ENCODE peak calls at places on chromosome 13, in nine cellular contexts. One of them, this sample, is unnamed.

GRCh38 chr13:113802761-113803160 is 43.7 kb downstream of the TMEM255B start:
- DNase-seq in stimulated activated CD4-positive, alpha-beta T cell treated with anti-CD3 and anti-CD28 coated beads, Interleukin-2, amount 100 ng/mL, for 48 hours: no peak
- DNase-seq in body of pancreas: no peak
- DNase-seq in Calu3: no peak
- DNase-seq in NB4: peak; percentile 68
- DNase-seq in cardiac fibroblast: no peak
- DNase-seq in T-helper 1 cell: no peak
- DNase-seq in stimulated activated CD8-positive, alpha-beta memory T cell treated with anti-CD3 and anti-CD28 coated beads, Interleukin-4, amount 100 ng/mL, for 1 hour: no peak
- DNase-seq in mesothelial cell of epicardium: no peak
- DNase-seq in this sample: no peak

GRCh38 chr13:75550159-75550567 is 572 bp downstream of the UCHL3 start:
- DNase-seq in stimulated activated CD4-positive, alpha-beta T cell treated with anti-CD3 and anti-CD28 coated beads, Interleukin-2, amount 100 ng/mL, for 48 hours: peak; percentile 16
- DNase-seq in body of pancreas: peak; percentile 28
- DNase-seq in Calu3: peak; percentile 6
- DNase-seq in NB4: peak; percentile 69
- DNase-seq in cardiac fibroblast: peak; percentile 72
- DNase-seq in T-helper 1 cell: peak; percentile 4
- DNase-seq in stimulated activated CD8-positive, alpha-beta memory T cell treated with anti-CD3 and anti-CD28 coated beads, Interleukin-4, amount 100 ng/mL, for 1 hour: no peak
- DNase-seq in mesothelial cell of epicardium: no peak
- DNase-seq in this sample: peak; percentile 13

GRCh38 chr13:106033634-106034033 is 501.8 kb downstream of the EFNB2 start:
- DNase-seq in stimulated activated CD4-positive, alpha-beta T cell treated with anti-CD3 and anti-CD28 coated beads, Interleukin-2, amount 100 ng/mL, for 48 hours: no peak
- DNase-seq in body of pancreas: no peak
- DNase-seq in Calu3: no peak
- DNase-seq in NB4: peak; percentile 27
- DNase-seq in cardiac fibroblast: peak; percentile 86
- DNase-seq in T-helper 1 cell: no peak
- DNase-seq in stimulated activated CD8-positive, alpha-beta memory T cell treated with anti-CD3 and anti-CD28 coated beads, Interleukin-4, amount 100 ng/mL, for 1 hour: no peak
- DNase-seq in mesothelial cell of epicardium: no peak
- DNase-seq in this sample: no peak

GRCh38 chr13:74036373-74036772 is 97.8 kb downstream of the KLF12 start:
- DNase-seq in stimulated activated CD4-positive, alpha-beta T cell treated with anti-CD3 and anti-CD28 coated beads, Interleukin-2, amount 100 ng/mL, for 48 hours: no peak
- DNase-seq in body of pancreas: no peak
- DNase-seq in Calu3: peak; percentile 28
- DNase-seq in NB4: no peak
- DNase-seq in cardiac fibroblast: no peak
- DNase-seq in T-helper 1 cell: no peak
- DNase-seq in stimulated activated CD8-positive, alpha-beta memory T cell treated with anti-CD3 and anti-CD28 coated beads, Interleukin-4, amount 100 ng/mL, for 1 hour: no peak
- DNase-seq in mesothelial cell of epicardium: no peak
- DNase-seq in this sample: no peak

GRCh38 chr13:33676700-33677048 is 141.3 kb upstream of the RFC3 start:
- DNase-seq in stimulated activated CD4-positive, alpha-beta T cell treated with anti-CD3 and anti-CD28 coated beads, Interleukin-2, amount 100 ng/mL, for 48 hours: no peak
- DNase-seq in body of pancreas: peak; percentile 75
- DNase-seq in Calu3: peak; percentile 40
- DNase-seq in NB4: peak; percentile 53
- DNase-seq in cardiac fibroblast: peak; percentile 63
- DNase-seq in T-helper 1 cell: peak; percentile 67
- DNase-seq in stimulated activated CD8-positive, alpha-beta memory T cell treated with anti-CD3 and anti-CD28 coated beads, Interleukin-4, amount 100 ng/mL, for 1 hour: no peak
- DNase-seq in mesothelial cell of epicardium: no peak
- DNase-seq in this sample: peak; percentile 13

GRCh38 chr13:23987331-23987730 is 90.0 kb upstream of the C1QTNF9B start:
- DNase-seq in stimulated activated CD4-positive, alpha-beta T cell treated with anti-CD3 and anti-CD28 coated beads, Interleukin-2, amount 100 ng/mL, for 48 hours: no peak
- DNase-seq in body of pancreas: no peak
- DNase-seq in Calu3: no peak
- DNase-seq in NB4: no peak
- DNase-seq in cardiac fibroblast: peak; percentile 63
- DNase-seq in T-helper 1 cell: no peak
- DNase-seq in stimulated activated CD8-positive, alpha-beta memory T cell treated with anti-CD3 and anti-CD28 coated beads, Interleukin-4, amount 100 ng/mL, for 1 hour: no peak
- DNase-seq in mesothelial cell of epicardium: no peak
- DNase-seq in this sample: no peak

GRCh38 chr13:109816112-109816978 is 30.0 kb upstream of the IRS2 start:
- DNase-seq in stimulated activated CD4-positive, alpha-beta T cell treated with anti-CD3 and anti-CD28 coated beads, Interleukin-2, amount 100 ng/mL, for 48 hours: no peak
- DNase-seq in body of pancreas: peak; percentile 72
- DNase-seq in Calu3: no peak
- DNase-seq in NB4: no peak
- DNase-seq in cardiac fibroblast: no peak
- DNase-seq in T-helper 1 cell: no peak
- DNase-seq in stimulated activated CD8-positive, alpha-beta memory T cell treated with anti-CD3 and anti-CD28 coated beads, Interleukin-4, amount 100 ng/mL, for 1 hour: no peak
- DNase-seq in mesothelial cell of epicardium: no peak
- DNase-seq in this sample: no peak

GRCh38 chr13:76939215-76939614 is 9.1 kb upstream of the ACOD1 start:
- DNase-seq in stimulated activated CD4-positive, alpha-beta T cell treated with anti-CD3 and anti-CD28 coated beads, Interleukin-2, amount 100 ng/mL, for 48 hours: no peak
- DNase-seq in body of pancreas: no peak
- DNase-seq in Calu3: no peak
- DNase-seq in NB4: no peak
- DNase-seq in cardiac fibroblast: peak; percentile 69
- DNase-seq in T-helper 1 cell: no peak
- DNase-seq in stimulated activated CD8-positive, alpha-beta memory T cell treated with anti-CD3 and anti-CD28 coated beads, Interleukin-4, amount 100 ng/mL, for 1 hour: no peak
- DNase-seq in mesothelial cell of epicardium: no peak
- DNase-seq in this sample: no peak

GRCh38 chr13:57582032-57582431 is 49.5 kb upstream of the PCDH17 start:
- DNase-seq in stimulated activated CD4-positive, alpha-beta T cell treated with anti-CD3 and anti-CD28 coated beads, Interleukin-2, amount 100 ng/mL, for 48 hours: no peak
- DNase-seq in body of pancreas: no peak
- DNase-seq in Calu3: no peak
- DNase-seq in NB4: peak; percentile 36
- DNase-seq in cardiac fibroblast: no peak
- DNase-seq in T-helper 1 cell: no peak
- DNase-seq in stimulated activated CD8-positive, alpha-beta memory T cell treated with anti-CD3 and anti-CD28 coated beads, Interleukin-4, amount 100 ng/mL, for 1 hour: no peak
- DNase-seq in mesothelial cell of epicardium: no peak
- DNase-seq in this sample: no peak

GRCh38 chr13:111049791-111050538 is 65.1 kb upstream of the ARHGEF7 start:
- DNase-seq in stimulated activated CD4-positive, alpha-beta T cell treated with anti-CD3 and anti-CD28 coated beads, Interleukin-2, amount 100 ng/mL, for 48 hours: no peak
- DNase-seq in body of pancreas: peak; percentile 31
- DNase-seq in Calu3: peak; percentile 20
- DNase-seq in NB4: peak; percentile 28
- DNase-seq in cardiac fibroblast: peak; percentile 49
- DNase-seq in T-helper 1 cell: no peak
- DNase-seq in stimulated activated CD8-positive, alpha-beta memory T cell treated with anti-CD3 and anti-CD28 coated beads, Interleukin-4, amount 100 ng/mL, for 1 hour: no peak
- DNase-seq in mesothelial cell of epicardium: no peak
- DNase-seq in this sample: no peak

GRCh38 chr13:75153386-75153785 is 328.6 kb downstream of the TBC1D4 start:
- DNase-seq in stimulated activated CD4-positive, alpha-beta T cell treated with anti-CD3 and anti-CD28 coated beads, Interleukin-2, amount 100 ng/mL, for 48 hours: no peak
- DNase-seq in body of pancreas: no peak
- DNase-seq in Calu3: no peak
- DNase-seq in NB4: no peak
- DNase-seq in cardiac fibroblast: no peak
- DNase-seq in T-helper 1 cell: no peak
- DNase-seq in stimulated activated CD8-positive, alpha-beta memory T cell treated with anti-CD3 and anti-CD28 coated beads, Interleukin-4, amount 100 ng/mL, for 1 hour: no peak
- DNase-seq in mesothelial cell of epicardium: no peak
- DNase-seq in this sample: no peak

GRCh38 chr13:113935523-113935922 is 38.4 kb downstream of the C13orf46 start:
- DNase-seq in stimulated activated CD4-positive, alpha-beta T cell treated with anti-CD3 and anti-CD28 coated beads, Interleukin-2, amount 100 ng/mL, for 48 hours: no peak
- DNase-seq in body of pancreas: no peak
- DNase-seq in Calu3: no peak
- DNase-seq in NB4: no peak
- DNase-seq in cardiac fibroblast: no peak
- DNase-seq in T-helper 1 cell: no peak
- DNase-seq in stimulated activated CD8-positive, alpha-beta memory T cell treated with anti-CD3 and anti-CD28 coated beads, Interleukin-4, amount 100 ng/mL, for 1 hour: no peak
- DNase-seq in mesothelial cell of epicardium: no peak
- DNase-seq in this sample: no peak

GRCh38 chr13:81602236-81602635 is 1261.3 kb upstream of the SPRY2 start:
- DNase-seq in stimulated activated CD4-positive, alpha-beta T cell treated with anti-CD3 and anti-CD28 coated beads, Interleukin-2, amount 100 ng/mL, for 48 hours: no peak
- DNase-seq in body of pancreas: no peak
- DNase-seq in Calu3: no peak
- DNase-seq in NB4: no peak
- DNase-seq in cardiac fibroblast: no peak
- DNase-seq in T-helper 1 cell: no peak
- DNase-seq in stimulated activated CD8-positive, alpha-beta memory T cell treated with anti-CD3 and anti-CD28 coated beads, Interleukin-4, amount 100 ng/mL, for 1 hour: no peak
- DNase-seq in mesothelial cell of epicardium: no peak
- DNase-seq in this sample: no peak

GRCh38 chr13:42807866-42808265 is 26.5 kb downstream of the FAM216B start:
- DNase-seq in stimulated activated CD4-positive, alpha-beta T cell treated with anti-CD3 and anti-CD28 coated beads, Interleukin-2, amount 100 ng/mL, for 48 hours: no peak
- DNase-seq in body of pancreas: no peak
- DNase-seq in Calu3: no peak
- DNase-seq in NB4: no peak
- DNase-seq in cardiac fibroblast: peak; percentile 81
- DNase-seq in T-helper 1 cell: no peak
- DNase-seq in stimulated activated CD8-positive, alpha-beta memory T cell treated with anti-CD3 and anti-CD28 coated beads, Interleukin-4, amount 100 ng/mL, for 1 hour: no peak
- DNase-seq in mesothelial cell of epicardium: no peak
- DNase-seq in this sample: no peak

GRCh38 chr13:109494955-109495354 is 291.4 kb downstream of the IRS2 start:
- DNase-seq in stimulated activated CD4-positive, alpha-beta T cell treated with anti-CD3 and anti-CD28 coated beads, Interleukin-2, amount 100 ng/mL, for 48 hours: no peak
- DNase-seq in body of pancreas: no peak
- DNase-seq in Calu3: no peak
- DNase-seq in NB4: no peak
- DNase-seq in cardiac fibroblast: peak; percentile 96
- DNase-seq in T-helper 1 cell: no peak
- DNase-seq in stimulated activated CD8-positive, alpha-beta memory T cell treated with anti-CD3 and anti-CD28 coated beads, Interleukin-4, amount 100 ng/mL, for 1 hour: no peak
- DNase-seq in mesothelial cell of epicardium: no peak
- DNase-seq in this sample: no peak

GRCh38 chr13:94192576-94192975 is 286.9 kb downstream of the DCT start:
- DNase-seq in stimulated activated CD4-positive, alpha-beta T cell treated with anti-CD3 and anti-CD28 coated beads, Interleukin-2, amount 100 ng/mL, for 48 hours: peak; percentile 9
- DNase-seq in body of pancreas: no peak
- DNase-seq in Calu3: no peak
- DNase-seq in NB4: peak; percentile 50
- DNase-seq in cardiac fibroblast: peak; percentile 47
- DNase-seq in T-helper 1 cell: peak; percentile 12
- DNase-seq in stimulated activated CD8-positive, alpha-beta memory T cell treated with anti-CD3 and anti-CD28 coated beads, Interleukin-4, amount 100 ng/mL, for 1 hour: no peak
- DNase-seq in mesothelial cell of epicardium: no peak
- DNase-seq in this sample: no peak

GRCh38 chr13:47298506-47298905 is 401.7 kb upstream of the HTR2A start:
- DNase-seq in stimulated activated CD4-positive, alpha-beta T cell treated with anti-CD3 and anti-CD28 coated beads, Interleukin-2, amount 100 ng/mL, for 48 hours: no peak
- DNase-seq in body of pancreas: no peak
- DNase-seq in Calu3: no peak
- DNase-seq in NB4: no peak
- DNase-seq in cardiac fibroblast: peak; percentile 9
- DNase-seq in T-helper 1 cell: no peak
- DNase-seq in stimulated activated CD8-positive, alpha-beta memory T cell treated with anti-CD3 and anti-CD28 coated beads, Interleukin-4, amount 100 ng/mL, for 1 hour: no peak
- DNase-seq in mesothelial cell of epicardium: no peak
- DNase-seq in this sample: no peak

GRCh38 chr13:27622102-27622820 is 569 bp downstream of the POLR1D start:
- DNase-seq in stimulated activated CD4-positive, alpha-beta T cell treated with anti-CD3 and anti-CD28 coated beads, Interleukin-2, amount 100 ng/mL, for 48 hours: no peak
- DNase-seq in body of pancreas: no peak
- DNase-seq in Calu3: no peak
- DNase-seq in NB4: no peak
- DNase-seq in cardiac fibroblast: peak; percentile 45
- DNase-seq in T-helper 1 cell: no peak
- DNase-seq in stimulated activated CD8-positive, alpha-beta memory T cell treated with anti-CD3 and anti-CD28 coated beads, Interleukin-4, amount 100 ng/mL, for 1 hour: no peak
- DNase-seq in mesothelial cell of epicardium: no peak
- DNase-seq in this sample: no peak

GRCh38 chr13:21123956-21124355 is 52.4 kb downstream of the SKA3 start:
- DNase-seq in stimulated activated CD4-positive, alpha-beta T cell treated with anti-CD3 and anti-CD28 coated beads, Interleukin-2, amount 100 ng/mL, for 48 hours: no peak
- DNase-seq in body of pancreas: no peak
- DNase-seq in Calu3: no peak
- DNase-seq in NB4: no peak
- DNase-seq in cardiac fibroblast: no peak
- DNase-seq in T-helper 1 cell: no peak
- DNase-seq in stimulated activated CD8-positive, alpha-beta memory T cell treated with anti-CD3 and anti-CD28 coated beads, Interleukin-4, amount 100 ng/mL, for 1 hour: no peak
- DNase-seq in mesothelial cell of epicardium: no peak
- DNase-seq in this sample: no peak

GRCh38 chr13:92994056-92994455 is 232.6 kb upstream of the GPC6 start:
- DNase-seq in stimulated activated CD4-positive, alpha-beta T cell treated with anti-CD3 and anti-CD28 coated beads, Interleukin-2, amount 100 ng/mL, for 48 hours: no peak
- DNase-seq in body of pancreas: no peak
- DNase-seq in Calu3: no peak
- DNase-seq in NB4: no peak
- DNase-seq in cardiac fibroblast: peak; percentile 57
- DNase-seq in T-helper 1 cell: no peak
- DNase-seq in stimulated activated CD8-positive, alpha-beta memory T cell treated with anti-CD3 and anti-CD28 coated beads, Interleukin-4, amount 100 ng/mL, for 1 hour: no peak
- DNase-seq in mesothelial cell of epicardium: no peak
- DNase-seq in this sample: no peak

GRCh38 chr13:33260168-33261098 is 25.1 kb downstream of the STARD13 start:
- DNase-seq in stimulated activated CD4-positive, alpha-beta T cell treated with anti-CD3 and anti-CD28 coated beads, Interleukin-2, amount 100 ng/mL, for 48 hours: no peak
- DNase-seq in body of pancreas: peak; percentile 30
- DNase-seq in Calu3: no peak
- DNase-seq in NB4: no peak
- DNase-seq in cardiac fibroblast: peak; percentile 75
- DNase-seq in T-helper 1 cell: no peak
- DNase-seq in stimulated activated CD8-positive, alpha-beta memory T cell treated with anti-CD3 and anti-CD28 coated beads, Interleukin-4, amount 100 ng/mL, for 1 hour: no peak
- DNase-seq in mesothelial cell of epicardium: no peak
- DNase-seq in this sample: no peak

GRCh38 chr13:57045816-57046691 is 94.7 kb upstream of the PRR20A start:
- DNase-seq in stimulated activated CD4-positive, alpha-beta T cell treated with anti-CD3 and anti-CD28 coated beads, Interleukin-2, amount 100 ng/mL, for 48 hours: no peak
- DNase-seq in body of pancreas: no peak
- DNase-seq in Calu3: no peak
- DNase-seq in NB4: no peak
- DNase-seq in cardiac fibroblast: no peak
- DNase-seq in T-helper 1 cell: no peak
- DNase-seq in stimulated activated CD8-positive, alpha-beta memory T cell treated with anti-CD3 and anti-CD28 coated beads, Interleukin-4, amount 100 ng/mL, for 1 hour: no peak
- DNase-seq in mesothelial cell of epicardium: no peak
- DNase-seq in this sample: no peak

GRCh38 chr13:57740719-57741118 is 109.2 kb downstream of the PCDH17 start:
- DNase-seq in stimulated activated CD4-positive, alpha-beta T cell treated with anti-CD3 and anti-CD28 coated beads, Interleukin-2, amount 100 ng/mL, for 48 hours: no peak
- DNase-seq in body of pancreas: no peak
- DNase-seq in Calu3: no peak
- DNase-seq in NB4: no peak
- DNase-seq in cardiac fibroblast: peak; percentile 57
- DNase-seq in T-helper 1 cell: no peak
- DNase-seq in stimulated activated CD8-positive, alpha-beta memory T cell treated with anti-CD3 and anti-CD28 coated beads, Interleukin-4, amount 100 ng/mL, for 1 hour: no peak
- DNase-seq in mesothelial cell of epicardium: no peak
- DNase-seq in this sample: no peak